ENCODE peak calls at places on chromosomes 16 and 17, in nine cellular contexts. One of them, this sample, is unnamed.

GRCh38 chr17:42436401-42436800 is 13.3 kb upstream of the CAVIN1 start:
- DNase-seq in activated T-cell treated with anti-CD3 and anti-CD28 coated beads, Interleukin-2, amount 50 U/mL, for 72 hours: no peak
- DNase-seq in hippocampal formation: no peak
- DNase-seq in fibroblast of the aortic adventitia: peak
- DNase-seq in endothelial cell: no peak
- DNase-seq in tibial nerve: peak
- DNase-seq in activated T-helper 9 cell treated with anti-CD3 and anti-CD28 coated beads, Interleukin-2, amount 50 U/mL, for 16 hours: no peak
- DNase-seq in epithelial cell of prostate: no peak
- DNase-seq in activated CD8-positive, alpha-beta memory T cell treated with anti-CD3 and anti-CD28 coated beads for 24 hours: no peak
- DNase-seq in this sample: no peak

GRCh38 chr16:16982614-16983013 is 488.1 kb downstream of the XYLT1 start:
- DNase-seq in activated T-cell treated with anti-CD3 and anti-CD28 coated beads, Interleukin-2, amount 50 U/mL, for 72 hours: no peak
- DNase-seq in hippocampal formation: no peak
- DNase-seq in fibroblast of the aortic adventitia: no peak
- DNase-seq in endothelial cell: no peak
- DNase-seq in tibial nerve: no peak
- DNase-seq in activated T-helper 9 cell treated with anti-CD3 and anti-CD28 coated beads, Interleukin-2, amount 50 U/mL, for 16 hours: no peak
- DNase-seq in epithelial cell of prostate: no peak
- DNase-seq in activated CD8-positive, alpha-beta memory T cell treated with anti-CD3 and anti-CD28 coated beads for 24 hours: no peak
- DNase-seq in this sample: no peak

GRCh38 chr16:49019081-49019633 is 262.5 kb downstream of the CBLN1 start:
- DNase-seq in activated T-cell treated with anti-CD3 and anti-CD28 coated beads, Interleukin-2, amount 50 U/mL, for 72 hours: no peak
- DNase-seq in hippocampal formation: no peak
- DNase-seq in fibroblast of the aortic adventitia: peak
- DNase-seq in endothelial cell: no peak
- DNase-seq in tibial nerve: no peak
- DNase-seq in activated T-helper 9 cell treated with anti-CD3 and anti-CD28 coated beads, Interleukin-2, amount 50 U/mL, for 16 hours: no peak
- DNase-seq in epithelial cell of prostate: no peak
- DNase-seq in activated CD8-positive, alpha-beta memory T cell treated with anti-CD3 and anti-CD28 coated beads for 24 hours: no peak
- DNase-seq in this sample: no peak

GRCh38 chr17:66171692-66172091 is 20.2 kb downstream of the CEP112 start:
- DNase-seq in activated T-cell treated with anti-CD3 and anti-CD28 coated beads, Interleukin-2, amount 50 U/mL, for 72 hours: no peak
- DNase-seq in hippocampal formation: no peak
- DNase-seq in fibroblast of the aortic adventitia: no peak
- DNase-seq in endothelial cell: no peak
- DNase-seq in tibial nerve: no peak
- DNase-seq in activated T-helper 9 cell treated with anti-CD3 and anti-CD28 coated beads, Interleukin-2, amount 50 U/mL, for 16 hours: no peak
- DNase-seq in epithelial cell of prostate: no peak
- DNase-seq in activated CD8-positive, alpha-beta memory T cell treated with anti-CD3 and anti-CD28 coated beads for 24 hours: no peak
- DNase-seq in this sample: no peak

GRCh38 chr16:1810536-1810935 is 16.1 kb downstream of the HAGH start:
- DNase-seq in activated T-cell treated with anti-CD3 and anti-CD28 coated beads, Interleukin-2, amount 50 U/mL, for 72 hours: no peak
- DNase-seq in hippocampal formation: no peak
- DNase-seq in fibroblast of the aortic adventitia: no peak
- DNase-seq in endothelial cell: no peak
- DNase-seq in tibial nerve: no peak
- DNase-seq in activated T-helper 9 cell treated with anti-CD3 and anti-CD28 coated beads, Interleukin-2, amount 50 U/mL, for 16 hours: no peak
- DNase-seq in epithelial cell of prostate: no peak
- DNase-seq in activated CD8-positive, alpha-beta memory T cell treated with anti-CD3 and anti-CD28 coated beads for 24 hours: no peak
- DNase-seq in this sample: no peak

GRCh38 chr17:16911141-16911937 is 60.6 kb downstream of the TNFRSF13B start:
- DNase-seq in activated T-cell treated with anti-CD3 and anti-CD28 coated beads, Interleukin-2, amount 50 U/mL, for 72 hours: no peak
- DNase-seq in hippocampal formation: peak
- DNase-seq in fibroblast of the aortic adventitia: no peak
- DNase-seq in endothelial cell: peak
- DNase-seq in tibial nerve: no peak
- DNase-seq in activated T-helper 9 cell treated with anti-CD3 and anti-CD28 coated beads, Interleukin-2, amount 50 U/mL, for 16 hours: no peak
- DNase-seq in epithelial cell of prostate: no peak
- DNase-seq in activated CD8-positive, alpha-beta memory T cell treated with anti-CD3 and anti-CD28 coated beads for 24 hours: peak
- DNase-seq in this sample: no peak

GRCh38 chr17:73595068-73595865 is 49.0 kb downstream of the SDK2 start:
- DNase-seq in activated T-cell treated with anti-CD3 and anti-CD28 coated beads, Interleukin-2, amount 50 U/mL, for 72 hours: peak
- DNase-seq in hippocampal formation: no peak
- DNase-seq in fibroblast of the aortic adventitia: no peak
- DNase-seq in endothelial cell: peak
- DNase-seq in tibial nerve: no peak
- DNase-seq in activated T-helper 9 cell treated with anti-CD3 and anti-CD28 coated beads, Interleukin-2, amount 50 U/mL, for 16 hours: no peak
- DNase-seq in epithelial cell of prostate: no peak
- DNase-seq in activated CD8-positive, alpha-beta memory T cell treated with anti-CD3 and anti-CD28 coated beads for 24 hours: peak
- DNase-seq in this sample: no peak

GRCh38 chr17:65987988-65988387 is 203.9 kb downstream of the CEP112 start:
- DNase-seq in activated T-cell treated with anti-CD3 and anti-CD28 coated beads, Interleukin-2, amount 50 U/mL, for 72 hours: no peak
- DNase-seq in hippocampal formation: no peak
- DNase-seq in fibroblast of the aortic adventitia: peak
- DNase-seq in endothelial cell: peak
- DNase-seq in tibial nerve: no peak
- DNase-seq in activated T-helper 9 cell treated with anti-CD3 and anti-CD28 coated beads, Interleukin-2, amount 50 U/mL, for 16 hours: no peak
- DNase-seq in epithelial cell of prostate: peak
- DNase-seq in activated CD8-positive, alpha-beta memory T cell treated with anti-CD3 and anti-CD28 coated beads for 24 hours: no peak
- DNase-seq in this sample: no peak

GRCh38 chr17:65324977-65325376 is 187.8 kb downstream of the RGS9 start:
- DNase-seq in activated T-cell treated with anti-CD3 and anti-CD28 coated beads, Interleukin-2, amount 50 U/mL, for 72 hours: no peak
- DNase-seq in hippocampal formation: no peak
- DNase-seq in fibroblast of the aortic adventitia: peak
- DNase-seq in endothelial cell: no peak
- DNase-seq in tibial nerve: peak
- DNase-seq in activated T-helper 9 cell treated with anti-CD3 and anti-CD28 coated beads, Interleukin-2, amount 50 U/mL, for 16 hours: no peak
- DNase-seq in epithelial cell of prostate: no peak
- DNase-seq in activated CD8-positive, alpha-beta memory T cell treated with anti-CD3 and anti-CD28 coated beads for 24 hours: no peak
- DNase-seq in this sample: no peak

GRCh38 chr17:44177641-44178040 is 7.1 kb downstream of the ASB16 start:
- DNase-seq in activated T-cell treated with anti-CD3 and anti-CD28 coated beads, Interleukin-2, amount 50 U/mL, for 72 hours: no peak
- DNase-seq in hippocampal formation: no peak
- DNase-seq in fibroblast of the aortic adventitia: no peak
- DNase-seq in endothelial cell: no peak
- DNase-seq in tibial nerve: no peak
- DNase-seq in activated T-helper 9 cell treated with anti-CD3 and anti-CD28 coated beads, Interleukin-2, amount 50 U/mL, for 16 hours: no peak
- DNase-seq in epithelial cell of prostate: no peak
- DNase-seq in activated CD8-positive, alpha-beta memory T cell treated with anti-CD3 and anti-CD28 coated beads for 24 hours: no peak
- DNase-seq in this sample: no peak

GRCh38 chr17:38706625-38707298 is 1.7 kb downstream of the MLLT6 start:
- DNase-seq in activated T-cell treated with anti-CD3 and anti-CD28 coated beads, Interleukin-2, amount 50 U/mL, for 72 hours: peak
- DNase-seq in hippocampal formation: no peak
- DNase-seq in fibroblast of the aortic adventitia: no peak
- DNase-seq in endothelial cell: no peak
- DNase-seq in tibial nerve: no peak
- DNase-seq in activated T-helper 9 cell treated with anti-CD3 and anti-CD28 coated beads, Interleukin-2, amount 50 U/mL, for 16 hours: no peak
- DNase-seq in epithelial cell of prostate: no peak
- DNase-seq in activated CD8-positive, alpha-beta memory T cell treated with anti-CD3 and anti-CD28 coated beads for 24 hours: peak
- DNase-seq in this sample: peak

GRCh38 chr16:72769876-72770275 is 278.1 kb downstream of the ZFHX3 start:
- DNase-seq in activated T-cell treated with anti-CD3 and anti-CD28 coated beads, Interleukin-2, amount 50 U/mL, for 72 hours: no peak
- DNase-seq in hippocampal formation: no peak
- DNase-seq in fibroblast of the aortic adventitia: no peak
- DNase-seq in endothelial cell: no peak
- DNase-seq in tibial nerve: no peak
- DNase-seq in activated T-helper 9 cell treated with anti-CD3 and anti-CD28 coated beads, Interleukin-2, amount 50 U/mL, for 16 hours: no peak
- DNase-seq in epithelial cell of prostate: no peak
- DNase-seq in activated CD8-positive, alpha-beta memory T cell treated with anti-CD3 and anti-CD28 coated beads for 24 hours: no peak
- DNase-seq in this sample: no peak

GRCh38 chr16:85816159-85816558 is 16.7 kb downstream of the COX4I1 start:
- DNase-seq in activated T-cell treated with anti-CD3 and anti-CD28 coated beads, Interleukin-2, amount 50 U/mL, for 72 hours: no peak
- DNase-seq in hippocampal formation: no peak
- DNase-seq in fibroblast of the aortic adventitia: no peak
- DNase-seq in endothelial cell: no peak
- DNase-seq in tibial nerve: no peak
- DNase-seq in activated T-helper 9 cell treated with anti-CD3 and anti-CD28 coated beads, Interleukin-2, amount 50 U/mL, for 16 hours: no peak
- DNase-seq in epithelial cell of prostate: no peak
- DNase-seq in activated CD8-positive, alpha-beta memory T cell treated with anti-CD3 and anti-CD28 coated beads for 24 hours: no peak
- DNase-seq in this sample: no peak

GRCh38 chr17:57720636-57721035 is 24.5 kb downstream of the CCDC182 start:
- DNase-seq in activated T-cell treated with anti-CD3 and anti-CD28 coated beads, Interleukin-2, amount 50 U/mL, for 72 hours: no peak
- DNase-seq in hippocampal formation: no peak
- DNase-seq in fibroblast of the aortic adventitia: no peak
- DNase-seq in endothelial cell: no peak
- DNase-seq in tibial nerve: no peak
- DNase-seq in activated T-helper 9 cell treated with anti-CD3 and anti-CD28 coated beads, Interleukin-2, amount 50 U/mL, for 16 hours: no peak
- DNase-seq in epithelial cell of prostate: no peak
- DNase-seq in activated CD8-positive, alpha-beta memory T cell treated with anti-CD3 and anti-CD28 coated beads for 24 hours: no peak
- DNase-seq in this sample: no peak

GRCh38 chr17:19510903-19511302 is 22.8 kb upstream of the SLC47A1 start:
- DNase-seq in activated T-cell treated with anti-CD3 and anti-CD28 coated beads, Interleukin-2, amount 50 U/mL, for 72 hours: no peak
- DNase-seq in hippocampal formation: peak
- DNase-seq in fibroblast of the aortic adventitia: no peak
- DNase-seq in endothelial cell: no peak
- DNase-seq in tibial nerve: no peak
- DNase-seq in activated T-helper 9 cell treated with anti-CD3 and anti-CD28 coated beads, Interleukin-2, amount 50 U/mL, for 16 hours: no peak
- DNase-seq in epithelial cell of prostate: no peak
- DNase-seq in activated CD8-positive, alpha-beta memory T cell treated with anti-CD3 and anti-CD28 coated beads for 24 hours: no peak
- DNase-seq in this sample: no peak

GRCh38 chr17:6752068-6752909 is 3.6 kb upstream of the XAF1 start:
- DNase-seq in activated T-cell treated with anti-CD3 and anti-CD28 coated beads, Interleukin-2, amount 50 U/mL, for 72 hours: no peak
- DNase-seq in hippocampal formation: no peak
- DNase-seq in fibroblast of the aortic adventitia: peak
- DNase-seq in endothelial cell: no peak
- DNase-seq in tibial nerve: peak
- DNase-seq in activated T-helper 9 cell treated with anti-CD3 and anti-CD28 coated beads, Interleukin-2, amount 50 U/mL, for 16 hours: no peak
- DNase-seq in epithelial cell of prostate: peak
- DNase-seq in activated CD8-positive, alpha-beta memory T cell treated with anti-CD3 and anti-CD28 coated beads for 24 hours: no peak
- DNase-seq in this sample: no peak

GRCh38 chr16:16191493-16192167 is 31.7 kb downstream of the ABCC6 start:
- DNase-seq in activated T-cell treated with anti-CD3 and anti-CD28 coated beads, Interleukin-2, amount 50 U/mL, for 72 hours: no peak
- DNase-seq in hippocampal formation: no peak
- DNase-seq in fibroblast of the aortic adventitia: no peak
- DNase-seq in endothelial cell: peak
- DNase-seq in tibial nerve: no peak
- DNase-seq in activated T-helper 9 cell treated with anti-CD3 and anti-CD28 coated beads, Interleukin-2, amount 50 U/mL, for 16 hours: no peak
- DNase-seq in epithelial cell of prostate: no peak
- DNase-seq in activated CD8-positive, alpha-beta memory T cell treated with anti-CD3 and anti-CD28 coated beads for 24 hours: no peak
- DNase-seq in this sample: no peak

GRCh38 chr16:81451753-81452680 is 7.4 kb downstream of the CMIP start:
- DNase-seq in activated T-cell treated with anti-CD3 and anti-CD28 coated beads, Interleukin-2, amount 50 U/mL, for 72 hours: peak
- DNase-seq in hippocampal formation: peak
- DNase-seq in fibroblast of the aortic adventitia: no peak
- DNase-seq in endothelial cell: no peak
- DNase-seq in tibial nerve: no peak
- DNase-seq in activated T-helper 9 cell treated with anti-CD3 and anti-CD28 coated beads, Interleukin-2, amount 50 U/mL, for 16 hours: no peak
- DNase-seq in epithelial cell of prostate: no peak
- DNase-seq in activated CD8-positive, alpha-beta memory T cell treated with anti-CD3 and anti-CD28 coated beads for 24 hours: peak
- DNase-seq in this sample: peak

GRCh38 chr17:37818689-37819088 is 73.8 kb upstream of the HNF1B start:
- DNase-seq in activated T-cell treated with anti-CD3 and anti-CD28 coated beads, Interleukin-2, amount 50 U/mL, for 72 hours: no peak
- DNase-seq in hippocampal formation: no peak
- DNase-seq in fibroblast of the aortic adventitia: no peak
- DNase-seq in endothelial cell: no peak
- DNase-seq in tibial nerve: no peak
- DNase-seq in activated T-helper 9 cell treated with anti-CD3 and anti-CD28 coated beads, Interleukin-2, amount 50 U/mL, for 16 hours: no peak
- DNase-seq in epithelial cell of prostate: peak
- DNase-seq in activated CD8-positive, alpha-beta memory T cell treated with anti-CD3 and anti-CD28 coated beads for 24 hours: no peak
- DNase-seq in this sample: no peak

GRCh38 chr16:521381-522210 is 5.9 kb upstream of the CAPN15 start:
- DNase-seq in activated T-cell treated with anti-CD3 and anti-CD28 coated beads, Interleukin-2, amount 50 U/mL, for 72 hours: no peak
- DNase-seq in hippocampal formation: no peak
- DNase-seq in fibroblast of the aortic adventitia: no peak
- DNase-seq in endothelial cell: no peak
- DNase-seq in tibial nerve: no peak
- DNase-seq in activated T-helper 9 cell treated with anti-CD3 and anti-CD28 coated beads, Interleukin-2, amount 50 U/mL, for 16 hours: no peak
- DNase-seq in epithelial cell of prostate: no peak
- DNase-seq in activated CD8-positive, alpha-beta memory T cell treated with anti-CD3 and anti-CD28 coated beads for 24 hours: no peak
- DNase-seq in this sample: no peak

GRCh38 chr17:39579318-39580081 is 28.2 kb downstream of the NEUROD2 start:
- DNase-seq in activated T-cell treated with anti-CD3 and anti-CD28 coated beads, Interleukin-2, amount 50 U/mL, for 72 hours: no peak
- DNase-seq in hippocampal formation: no peak
- DNase-seq in fibroblast of the aortic adventitia: no peak
- DNase-seq in endothelial cell: no peak
- DNase-seq in tibial nerve: no peak
- DNase-seq in activated T-helper 9 cell treated with anti-CD3 and anti-CD28 coated beads, Interleukin-2, amount 50 U/mL, for 16 hours: no peak
- DNase-seq in epithelial cell of prostate: no peak
- DNase-seq in activated CD8-positive, alpha-beta memory T cell treated with anti-CD3 and anti-CD28 coated beads for 24 hours: no peak
- DNase-seq in this sample: no peak

GRCh38 chr17:3009411-3009920 is 53.9 kb downstream of the OR1D5 start:
- DNase-seq in activated T-cell treated with anti-CD3 and anti-CD28 coated beads, Interleukin-2, amount 50 U/mL, for 72 hours: no peak
- DNase-seq in hippocampal formation: no peak
- DNase-seq in fibroblast of the aortic adventitia: no peak
- DNase-seq in endothelial cell: no peak
- DNase-seq in tibial nerve: no peak
- DNase-seq in activated T-helper 9 cell treated with anti-CD3 and anti-CD28 coated beads, Interleukin-2, amount 50 U/mL, for 16 hours: no peak
- DNase-seq in epithelial cell of prostate: no peak
- DNase-seq in activated CD8-positive, alpha-beta memory T cell treated with anti-CD3 and anti-CD28 coated beads for 24 hours: no peak
- DNase-seq in this sample: no peak

GRCh38 chr17:246851-247421 is 65.5 kb upstream of the DOC2B start:
- DNase-seq in activated T-cell treated with anti-CD3 and anti-CD28 coated beads, Interleukin-2, amount 50 U/mL, for 72 hours: no peak
- DNase-seq in hippocampal formation: no peak
- DNase-seq in fibroblast of the aortic adventitia: no peak
- DNase-seq in endothelial cell: no peak
- DNase-seq in tibial nerve: no peak
- DNase-seq in activated T-helper 9 cell treated with anti-CD3 and anti-CD28 coated beads, Interleukin-2, amount 50 U/mL, for 16 hours: no peak
- DNase-seq in epithelial cell of prostate: no peak
- DNase-seq in activated CD8-positive, alpha-beta memory T cell treated with anti-CD3 and anti-CD28 coated beads for 24 hours: no peak
- DNase-seq in this sample: no peak

GRCh38 chr16:59586331-59586730 is 852.2 kb upstream of the GOT2 start:
- DNase-seq in activated T-cell treated with anti-CD3 and anti-CD28 coated beads, Interleukin-2, amount 50 U/mL, for 72 hours: no peak
- DNase-seq in hippocampal formation: no peak
- DNase-seq in fibroblast of the aortic adventitia: no peak
- DNase-seq in endothelial cell: no peak
- DNase-seq in tibial nerve: no peak
- DNase-seq in activated T-helper 9 cell treated with anti-CD3 and anti-CD28 coated beads, Interleukin-2, amount 50 U/mL, for 16 hours: no peak
- DNase-seq in epithelial cell of prostate: no peak
- DNase-seq in activated CD8-positive, alpha-beta memory T cell treated with anti-CD3 and anti-CD28 coated beads for 24 hours: no peak
- DNase-seq in this sample: no peak

GRCh38 chr17:44920565-44920940 is 5.3 kb upstream of the GFAP start:
- DNase-seq in activated T-cell treated with anti-CD3 and anti-CD28 coated beads, Interleukin-2, amount 50 U/mL, for 72 hours: no peak
- DNase-seq in hippocampal formation: no peak
- DNase-seq in fibroblast of the aortic adventitia: no peak
- DNase-seq in endothelial cell: no peak
- DNase-seq in tibial nerve: no peak
- DNase-seq in activated T-helper 9 cell treated with anti-CD3 and anti-CD28 coated beads, Interleukin-2, amount 50 U/mL, for 16 hours: no peak
- DNase-seq in epithelial cell of prostate: no peak
- DNase-seq in activated CD8-positive, alpha-beta memory T cell treated with anti-CD3 and anti-CD28 coated beads for 24 hours: no peak
- DNase-seq in this sample: no peak

GRCh38 chr16:20884240-20884556 is 16.0 kb downstream of the DCUN1D3 start:
- DNase-seq in activated T-cell treated with anti-CD3 and anti-CD28 coated beads, Interleukin-2, amount 50 U/mL, for 72 hours: peak
- DNase-seq in hippocampal formation: no peak
- DNase-seq in fibroblast of the aortic adventitia: peak
- DNase-seq in endothelial cell: no peak
- DNase-seq in tibial nerve: no peak
- DNase-seq in activated T-helper 9 cell treated with anti-CD3 and anti-CD28 coated beads, Interleukin-2, amount 50 U/mL, for 16 hours: no peak
- DNase-seq in epithelial cell of prostate: no peak
- DNase-seq in activated CD8-positive, alpha-beta memory T cell treated with anti-CD3 and anti-CD28 coated beads for 24 hours: no peak
- DNase-seq in this sample: no peak

GRCh38 chr17:57588086-57588485 is 157.0 kb downstream of the CCDC182 start:
- DNase-seq in activated T-cell treated with anti-CD3 and anti-CD28 coated beads, Interleukin-2, amount 50 U/mL, for 72 hours: no peak
- DNase-seq in hippocampal formation: no peak
- DNase-seq in fibroblast of the aortic adventitia: no peak
- DNase-seq in endothelial cell: no peak
- DNase-seq in tibial nerve: no peak
- DNase-seq in activated T-helper 9 cell treated with anti-CD3 and anti-CD28 coated beads, Interleukin-2, amount 50 U/mL, for 16 hours: no peak
- DNase-seq in epithelial cell of prostate: no peak
- DNase-seq in activated CD8-positive, alpha-beta memory T cell treated with anti-CD3 and anti-CD28 coated beads for 24 hours: no peak
- DNase-seq in this sample: no peak

GRCh38 chr17:17718251-17718650 is 37.0 kb downstream of the RAI1 start:
- DNase-seq in activated T-cell treated with anti-CD3 and anti-CD28 coated beads, Interleukin-2, amount 50 U/mL, for 72 hours: no peak
- DNase-seq in hippocampal formation: no peak
- DNase-seq in fibroblast of the aortic adventitia: no peak
- DNase-seq in endothelial cell: no peak
- DNase-seq in tibial nerve: no peak
- DNase-seq in activated T-helper 9 cell treated with anti-CD3 and anti-CD28 coated beads, Interleukin-2, amount 50 U/mL, for 16 hours: no peak
- DNase-seq in epithelial cell of prostate: no peak
- DNase-seq in activated CD8-positive, alpha-beta memory T cell treated with anti-CD3 and anti-CD28 coated beads for 24 hours: no peak
- DNase-seq in this sample: no peak

GRCh38 chr17:11240841-11241610 is at the start of gene SHISA6:
- DNase-seq in activated T-cell treated with anti-CD3 and anti-CD28 coated beads, Interleukin-2, amount 50 U/mL, for 72 hours: no peak
- DNase-seq in hippocampal formation: no peak
- DNase-seq in fibroblast of the aortic adventitia: no peak
- DNase-seq in endothelial cell: no peak
- DNase-seq in tibial nerve: no peak
- DNase-seq in activated T-helper 9 cell treated with anti-CD3 and anti-CD28 coated beads, Interleukin-2, amount 50 U/mL, for 16 hours: no peak
- DNase-seq in epithelial cell of prostate: no peak
- DNase-seq in activated CD8-positive, alpha-beta memory T cell treated with anti-CD3 and anti-CD28 coated beads for 24 hours: no peak
- DNase-seq in this sample: no peak

GRCh38 chr16:23587726-23588125 is 8.4 kb downstream of the NDUFAB1 start:
- DNase-seq in activated T-cell treated with anti-CD3 and anti-CD28 coated beads, Interleukin-2, amount 50 U/mL, for 72 hours: no peak
- DNase-seq in hippocampal formation: no peak
- DNase-seq in fibroblast of the aortic adventitia: peak
- DNase-seq in endothelial cell: no peak
- DNase-seq in tibial nerve: no peak
- DNase-seq in activated T-helper 9 cell treated with anti-CD3 and anti-CD28 coated beads, Interleukin-2, amount 50 U/mL, for 16 hours: no peak
- DNase-seq in epithelial cell of prostate: no peak
- DNase-seq in activated CD8-positive, alpha-beta memory T cell treated with anti-CD3 and anti-CD28 coated beads for 24 hours: no peak
- DNase-seq in this sample: no peak

GRCh38 chr17:55795098-55795497 is 44.2 kb downstream of the PCTP start:
- DNase-seq in activated T-cell treated with anti-CD3 and anti-CD28 coated beads, Interleukin-2, amount 50 U/mL, for 72 hours: no peak
- DNase-seq in hippocampal formation: no peak
- DNase-seq in fibroblast of the aortic adventitia: no peak
- DNase-seq in endothelial cell: no peak
- DNase-seq in tibial nerve: no peak
- DNase-seq in activated T-helper 9 cell treated with anti-CD3 and anti-CD28 coated beads, Interleukin-2, amount 50 U/mL, for 16 hours: no peak
- DNase-seq in epithelial cell of prostate: no peak
- DNase-seq in activated CD8-positive, alpha-beta memory T cell treated with anti-CD3 and anti-CD28 coated beads for 24 hours: no peak
- DNase-seq in this sample: no peak